ENCODE peak calls at places on chromosomes 16 and 17, in five cellular contexts. Y is effector memory CD8-positive, alpha-beta T cell; X is NCI-H1092 treated with DMSO at 0.1 percent for 48 hours; V is activated T-cell treated with anti-CD3 and anti-CD28 coated beads for 1 hour; D is putamen. W is an unnamed sample.
A peak's percentile ranks its signal among the peaks of the same experiment; 100 is the strongest.

GRCh38 chr17:75983501-75984181 is 4.6 kb downstream of the TEN1 start:
- DNase-seq in Y (no peak), X (no peak), V (no peak), D (no peak), W (no peak)

GRCh38 chr16:75578212-75578611 is 12.0 kb downstream of the GABARAPL2 start:
- DNase-seq in Y (no peak), X (no peak), V (no peak), D (no peak), W (no peak)

GRCh38 chr17:62092784-62093183 is 27.7 kb upstream of the MED13 start:
- DNase-seq in Y (no peak), X (no peak), V (no peak), D (no peak), W (no peak)

GRCh38 chr16:87550510-87550961 is 51.8 kb upstream of the JPH3 start:
- DNase-seq in Y (peak; percentile 56), X (no peak), V (peak; percentile 57), D (no peak), W (no peak)

GRCh38 chr17:77508047-77508715 is 367.4 kb downstream of the SEC14L1 start:
- DNase-seq in Y (no peak), X (no peak), V (no peak), D (no peak), W (no peak)

GRCh38 chr17:37844158-37844976 is 79.8 kb upstream of the TBC1D3K start:
- DNase-seq in Y (peak; percentile 10), X (no peak), V (peak; percentile 17), D (peak; percentile 30), W (peak; percentile 58)

GRCh38 chr17:1000597-1001490 is 3.9 kb downstream of the TIMM22 start:
- DNase-seq in Y (no peak), X (no peak), V (no peak), D (no peak), W (peak; percentile 74)

GRCh38 chr16:19879241-19879792 is 5.3 kb downstream of the GPRC5B start:
- DNase-seq in Y (no peak), X (peak; percentile 46), V (no peak), D (peak; percentile 73), W (peak; percentile 68)

GRCh38 chr16:6032438-6032837 is 934.8 kb upstream of the EEF2KMT start:
- DNase-seq in Y (no peak), X (peak; percentile 6), V (no peak), D (no peak), W (no peak)

GRCh38 chr17:65438708-65439294 is 122.6 kb downstream of the AXIN2 start:
- DNase-seq in Y (no peak), X (no peak), V (no peak), D (no peak), W (peak; percentile 22)

GRCh38 chr17:60139438-60140285 is 10.1 kb upstream of the CA4 start:
- DNase-seq in Y (peak; percentile 59), X (no peak), V (peak; percentile 54), D (peak; percentile 24), W (peak; percentile 58)

GRCh38 chr17:55990332-55991006 is 162.8 kb upstream of the ANKFN1 start:
- DNase-seq in Y (no peak), X (no peak), V (no peak), D (no peak), W (no peak)

GRCh38 chr17:82879241-82879640 is 39.4 kb upstream of the ZNF750 start:
- DNase-seq in Y (no peak), X (no peak), V (no peak), D (no peak), W (no peak)

GRCh38 chr16:83932304-83932703 is 20.7 kb upstream of the OSGIN1 start:
- DNase-seq in Y (no peak), X (no peak), V (no peak), D (no peak), W (no peak)

GRCh38 chr16:79155904-79156303 is 444.6 kb downstream of the MAF start:
- DNase-seq in Y (no peak), X (no peak), V (no peak), D (no peak), W (no peak)

GRCh38 chr17:43713494-43714162 is 45.0 kb downstream of the SOST start:
- DNase-seq in Y (no peak), X (no peak), V (no peak), D (peak; percentile 28), W (no peak)

GRCh38 chr16:29860218-29860617 is 2.8 kb downstream of the CDIPT start:
- DNase-seq in Y (no peak), X (no peak), V (no peak), D (no peak), W (no peak)

GRCh38 chr17:40974366-40974765 is 7.6 kb upstream of the KRT39 start:
- DNase-seq in Y (no peak), X (no peak), V (no peak), D (no peak), W (no peak)

GRCh38 chr17:63477471-63478440 is 895 bp downstream of the ACE start:
- DNase-seq in Y (no peak), X (peak; percentile 66), V (no peak), D (no peak), W (no peak)

GRCh38 chr17:58387834-58388233 is 29.5 kb downstream of the RNF43 start:
- DNase-seq in Y (no peak), X (no peak), V (no peak), D (no peak), W (no peak)

GRCh38 chr17:39139137-39139516 is 12.3 kb downstream of the PLXDC1 start:
- DNase-seq in Y (no peak), X (no peak), V (no peak), D (no peak), W (peak; percentile 92)

GRCh38 chr16:2968368-2968737 is 795 bp upstream of the PAQR4 start:
- DNase-seq in Y (no peak), X (no peak), V (no peak), D (no peak), W (no peak)

GRCh38 chr16:11583889-11584565 is 2.7 kb downstream of the LITAF start:
- DNase-seq in Y (no peak), X (no peak), V (no peak), D (no peak), W (no peak)

GRCh38 chr16:29765167-29766032 is 12.7 kb upstream of the ZG16 start:
- DNase-seq in Y (no peak), X (peak; percentile 92), V (no peak), D (no peak), W (no peak)

GRCh38 chr16:86306046-86306644 is 204.2 kb upstream of the FOXF1 start:
- DNase-seq in Y (no peak), X (no peak), V (no peak), D (no peak), W (peak; percentile 88)

GRCh38 chr17:3657588-3657869 is 10.8 kb downstream of the TAX1BP3 start:
- DNase-seq in Y (no peak), X (no peak), V (no peak), D (no peak), W (no peak)

GRCh38 chr16:49684731-49685130 is 171.2 kb downstream of the ZNF423 start:
- DNase-seq in Y (no peak), X (no peak), V (no peak), D (no peak), W (no peak)

GRCh38 chr17:79246226-79246794 is 171.7 kb downstream of the ENGASE start:
- DNase-seq in Y (no peak), X (no peak), V (no peak), D (no peak), W (no peak)

GRCh38 chr16:87822571-87822970 is 46.7 kb downstream of the SLC7A5 start:
- DNase-seq in Y (no peak), X (no peak), V (no peak), D (no peak), W (no peak)

GRCh38 chr16:86994651-86995171 is 322.5 kb downstream of the C16orf95 start:
- DNase-seq in Y (no peak), X (no peak), V (no peak), D (no peak), W (peak; percentile 97)

GRCh38 chr16:17340804-17341203 is 130.0 kb downstream of the XYLT1 start:
- DNase-seq in Y (no peak), X (no peak), V (no peak), D (no peak), W (no peak)

GRCh38 chr16:82653550-82654511 is 27.1 kb downstream of the CDH13 start:
- DNase-seq in Y (peak; percentile 45), X (no peak), V (peak; percentile 14), D (no peak), W (peak; percentile 95)

GRCh38 chr16:77723108-77723514 is 797 bp downstream of the NUDT7 start:
- DNase-seq in Y (no peak), X (no peak), V (no peak), D (peak; percentile 13), W (peak; percentile 72)

W was measured in IMR-90.